ENCODE peak calls at places on chromosomes 11 and 22, in six cellular contexts. B is Karpas-422; X is ovary; U is endothelial cell of umbilical vein; G is body of pancreas; H is CD8-positive, alpha-beta T cell. P is an unnamed sample. For H3K4me1, the result is how much of the 10 kb centered on the place peaks cover.

GRCh38 chr11:8693010-8693551 is 10.5 kb downstream of the RPL27A start:
- DNase-seq in U (no peak), G (no peak), H (no peak), X (no peak), B (no peak), P (no peak)

GRCh38 chr11:128884703-128885338 is 6.3 kb upstream of the KCNJ5 start:
- DNase-seq in B (peak), X (peak), U (peak), H (peak), G (peak), P (peak)

GRCh38 chr11:69721745-69722144 is 17.9 kb upstream of the FGF19 start:
- DNase-seq in H (no peak), G (peak), B (peak), X (no peak), U (no peak), P (no peak)

GRCh38 chr11:89168396-89168795 is 9.3 kb upstream of the TYR start:
- DNase-seq in H (no peak), X (no peak), U (peak), B (no peak), G (no peak), P (no peak)

GRCh38 chr11:44335052-44335894 is 25.3 kb upstream of the ALX4 start:
- DNase-seq in U (no peak), X (no peak), H (no peak), G (no peak), B (no peak), P (no peak)

GRCh38 chr22:22148905-22149304 is 95.7 kb upstream of the VPREB1 start:
- DNase-seq in H (no peak), G (no peak), B (no peak), U (no peak), X (no peak), P (no peak)

GRCh38 chr22:30866811-30867271 is 101.7 kb downstream of the MORC2 start:
- DNase-seq in X (no peak), H (no peak), U (peak), G (no peak), B (peak), P (no peak)

GRCh38 chr22:21791635-21792625 is 56.3 kb upstream of the YPEL1 start:
- DNase-seq in B (no peak), G (no peak), H (no peak), U (no peak), X (no peak), P (no peak)

GRCh38 chr11:57422669-57423068 is 4.3 kb downstream of the SLC43A3 start:
- DNase-seq in U (no peak), G (no peak), H (no peak), B (no peak), X (no peak), P (no peak)

GRCh38 chr11:67413266-67413797 is 2.1 kb upstream of the CARNS1 start:
- DNase-seq in G (no peak), B (no peak), U (no peak), H (no peak), X (no peak), P (no peak)

GRCh38 chr11:86274999-86275398 is 27.0 kb upstream of the HIKESHI start:
- DNase-seq in B (no peak), X (no peak), H (no peak), U (no peak), G (no peak), P (no peak)

GRCh38 chr11:67289226-67289650 is at the start of gene ANKRD13D:
- DNase-seq in B (no peak), H (no peak), X (no peak), U (no peak), G (peak), P (no peak)

GRCh38 chr11:36583667-36584066 is 10.6 kb upstream of the IFTAP start:
- DNase-seq in X (no peak), B (no peak), G (no peak), H (no peak), U (no peak), P (no peak)

GRCh38 chr11:84021291-84021690 is 735.1 kb upstream of the CCDC90B start:
- DNase-seq in X (no peak), B (no peak), H (no peak), G (no peak), U (no peak), P (no peak)

GRCh38 chr22:29226246-29226981 is 20.7 kb downstream of the EMID1 start:
- DNase-seq in H (no peak), U (no peak), G (no peak), X (no peak), B (no peak), P (no peak)

GRCh38 chr11:65120831-65121230 is 1.1 kb downstream of the FAU start:
- DNase-seq in U (no peak), H (no peak), X (no peak), B (no peak), G (no peak), P (no peak)

GRCh38 chr22:22681221-22681739 is 36.9 kb downstream of the GGTLC2 start:
- DNase-seq in B (no peak), G (no peak), X (no peak), H (no peak), U (no peak), P (no peak)

GRCh38 chr11:22304337-22304961 is 33.7 kb upstream of the SLC17A6 start:
- DNase-seq in G (no peak), U (peak), H (no peak), X (no peak), B (peak), P (peak)

GRCh38 chr11:66720223-66720898 is 8.7 kb downstream of the SPTBN2 start:
- DNase-seq in X (no peak), G (peak), B (peak), H (peak), U (peak), P (no peak)

GRCh38 chr11:125344846-125345705 is 151.0 kb downstream of the FEZ1 start:
- DNase-seq in X (no peak), G (no peak), B (no peak), H (no peak), U (no peak), P (no peak)

GRCh38 chr11:116454020-116454645 is 318.7 kb downstream of the BUD13 start:
- DNase-seq in H (no peak), B (peak), X (peak), G (peak), U (peak), P (no peak)

GRCh38 chr11:103737791-103738190 is 298.6 kb upstream of the DDI1 start:
- DNase-seq in H (no peak), G (no peak), B (no peak), X (no peak), U (no peak), P (no peak)

GRCh38 chr11:124643605-124644425 is 21.2 kb downstream of the TBRG1 start:
- DNase-seq in X (no peak), B (no peak), G (no peak), H (no peak), U (peak), P (no peak)

GRCh38 chr11:88478136-88478785 is 140.7 kb upstream of the CTSC start:
- DNase-seq in B (no peak), G (no peak), U (no peak), X (no peak), H (no peak), P (no peak)

GRCh38 chr22:48653306-48653705 is 1174.4 kb downstream of the BRD1 start:
- DNase-seq in G (no peak), U (no peak), X (no peak), H (no peak), B (no peak), P (no peak)

GRCh38 chr22:46336119-46337078 is 885 bp downstream of the TRMU start:
- DNase-seq in G (peak), X (no peak), B (peak), U (peak), H (no peak), P (no peak)

GRCh38 chr11:66369073-66369894 is 2.3 kb downstream of the SLC29A2 start:
- DNase-seq in U (no peak), B (no peak), G (no peak), X (no peak), H (no peak), P (no peak)

GRCh38 chr11:4184163-4184916 is 89.7 kb downstream of the RRM1 start:
- DNase-seq in U (no peak), X (no peak), B (no peak), H (no peak), G (no peak), P (no peak)

GRCh38 chr11:2265396-2265795 is 5.0 kb downstream of the ASCL2 start:
- DNase-seq in B (peak), U (no peak), H (peak), X (no peak), G (no peak), P (no peak)

GRCh38 chr11:57566035-57566504 is 1.4 kb downstream of the UBE2L6 start:
- DNase-seq in X (peak), U (peak), H (peak), B (peak), G (peak), P (peak)

GRCh38 chr11:78038697-78039313 is 15.7 kb upstream of the KCTD14 start:
- DNase-seq in H (no peak), B (no peak), X (no peak), U (peak), G (peak), P (no peak)

GRCh38 chr11:44005956-44006355 is 41.8 kb upstream of the ACCSL start:
- DNase-seq in U (no peak), H (no peak), X (no peak), B (no peak), G (no peak), P (no peak)

GRCh38 chr11:26730711-26731460 is 9.0 kb upstream of the SLC5A12 start:
- DNase-seq in G (no peak), H (no peak), B (no peak), U (no peak), X (no peak), P (no peak)

GRCh38 chr11:1931791-1932480 is 12.4 kb downstream of the TNNT3 start:
- DNase-seq in B (no peak), X (no peak), G (no peak), H (no peak), U (no peak), P (no peak)

GRCh38 chr11:5004429-5005274 is 10.0 kb downstream of the OR51L1 start:
- DNase-seq in U (peak), B (peak), X (no peak), H (no peak), G (peak), P (no peak)

GRCh38 chr11:75924966-75925784 is 110.2 kb downstream of the UVRAG start:
- DNase-seq in B (no peak), U (peak), H (no peak), X (no peak), G (no peak), P (no peak)

GRCh38 chr11:130409618-130410388 is 18.6 kb downstream of the ADAMTS8 start:
- DNase-seq in B (no peak), H (no peak), G (no peak), X (no peak), U (no peak), P (no peak)

GRCh38 chr11:35662061-35662648 is 420 bp upstream of the TRIM44 start:
- DNase-seq in B (peak), G (peak), X (no peak), U (no peak), H (peak), P (peak)

DNA sequence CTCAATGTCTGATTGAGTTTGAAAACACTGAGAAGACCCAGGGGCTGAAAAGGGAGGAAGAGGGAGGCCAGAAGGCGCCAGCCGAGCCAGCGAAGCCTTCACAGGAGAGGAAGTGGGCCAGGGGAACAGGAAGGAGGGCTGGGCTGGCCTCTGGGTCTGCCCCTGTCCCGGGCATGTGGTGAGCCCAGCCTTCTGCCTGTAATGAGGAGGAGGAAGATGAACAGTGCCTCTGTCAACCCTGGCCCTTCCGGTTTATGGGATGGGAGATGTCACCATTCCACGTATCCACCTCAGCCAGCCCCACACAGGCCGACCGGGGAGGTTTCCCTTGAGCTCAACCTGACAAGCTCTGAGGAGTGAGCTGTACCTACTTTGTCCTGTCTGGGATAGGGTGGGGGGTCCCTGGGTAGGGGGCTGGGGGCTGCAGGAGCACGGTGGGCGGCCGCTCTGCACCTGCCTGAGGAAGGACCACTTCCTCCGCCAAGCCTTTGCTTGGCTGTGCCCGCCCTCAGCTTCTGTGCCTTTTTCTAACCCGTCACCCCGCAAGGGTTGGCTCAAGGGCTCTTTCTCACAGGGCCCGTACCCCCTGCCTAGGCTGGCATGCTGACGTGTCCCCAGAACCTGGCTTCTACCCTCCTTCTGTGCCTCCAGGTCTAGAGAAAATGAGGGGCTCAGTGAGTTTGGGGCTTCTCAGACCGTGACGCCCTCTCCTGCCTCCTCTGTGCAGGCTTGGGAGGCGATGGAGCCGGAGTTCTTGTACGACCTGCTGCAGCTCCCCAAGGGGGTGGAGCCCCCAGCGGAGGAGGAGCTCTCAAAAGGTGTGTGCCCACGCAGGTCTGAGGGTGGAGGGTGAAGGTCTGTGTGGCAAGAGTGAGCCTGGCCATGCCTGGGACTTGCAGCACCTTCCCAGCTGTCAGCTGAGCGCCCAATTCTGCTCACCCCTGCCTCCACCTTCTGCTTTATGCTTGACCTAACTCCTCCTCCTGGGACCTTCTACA is 2.2 kb downstream of the PARVG start:
- DNase-seq in X (no peak), G (peak), H (peak), B (no peak), U (no peak), P (peak)
- H3K4me3 ChIP-seq in X (no peak), G (no peak), H (peak), B (no peak), U (no peak), P (peak)

GRCh38 chr11:10591741-10592140 is 23.3 kb upstream of the LYVE1 start:
- DNase-seq in H (no peak), X (no peak), B (no peak), U (no peak), G (no peak), P (no peak)

GRCh38 chr11:10592331-10592730 is 23.9 kb upstream of the LYVE1 start:
- DNase-seq in U (peak), G (no peak), B (no peak), X (no peak), H (no peak), P (no peak)

GRCh38 chr11:10590516-10590915 is 22.1 kb upstream of the LYVE1 start:
- DNase-seq in X (no peak), G (no peak), U (no peak), H (no peak), B (no peak), P (no peak)

GRCh38 chr11:10597877-10598341 is 29.4 kb upstream of the LYVE1 start:
- DNase-seq in X (no peak), H (no peak), B (no peak), G (peak), U (no peak), P (no peak)

DNA sequence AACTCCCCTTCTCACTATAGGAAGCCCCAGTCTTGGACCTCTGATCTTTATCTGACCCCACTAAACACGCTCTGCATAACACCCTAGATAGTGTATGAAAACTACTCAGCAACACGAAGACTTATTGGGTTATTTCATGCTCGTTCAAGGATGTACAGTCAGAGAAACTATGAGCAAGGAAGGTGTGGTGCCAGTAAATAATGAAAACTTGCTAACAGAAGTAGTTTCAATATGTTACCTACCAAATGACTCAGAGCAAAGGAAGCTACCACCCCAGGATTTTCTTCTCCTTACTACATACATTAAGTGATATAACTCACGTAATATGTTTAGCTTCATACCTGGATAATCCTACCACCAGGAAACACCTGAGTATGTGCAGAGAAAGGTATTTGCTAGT is 25.9 kb upstream of the LYVE1 start:
- DNase-seq in B (no peak), X (no peak), U (no peak), H (no peak), G (no peak), P (no peak)
- H3K27ac ChIP-seq in B (no peak), X (no peak), U (no peak), H (no peak), G (no peak), P (no peak)

DNA sequence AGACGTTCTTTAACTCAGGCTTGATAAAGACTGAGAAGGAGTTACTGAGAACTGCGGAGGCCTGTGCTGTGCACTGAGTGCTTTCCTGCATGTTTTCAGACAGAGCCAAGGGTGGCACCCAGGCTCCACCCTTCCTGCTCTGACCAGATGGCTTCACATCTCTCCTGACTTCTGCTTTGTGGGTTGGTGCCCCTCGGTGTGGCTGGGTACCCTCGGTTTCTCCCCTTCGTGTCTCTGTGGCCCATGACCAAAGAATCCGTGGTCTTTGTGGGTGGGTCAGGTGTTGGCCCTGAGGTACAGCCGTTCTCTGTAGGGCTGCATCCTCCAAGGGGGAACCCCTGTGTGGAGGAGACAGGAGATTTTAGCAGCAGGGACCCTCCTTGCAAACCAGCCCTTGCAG is 34.3 kb downstream of the GRIK4 start:
- DNase-seq in H (no peak), U (no peak), B (no peak), X (no peak), G (no peak), P (no peak)
- H3K4me1 ChIP-seq in H (under half), U (under half), B (under half), X (under half), G (under half), P (under half)

DNA sequence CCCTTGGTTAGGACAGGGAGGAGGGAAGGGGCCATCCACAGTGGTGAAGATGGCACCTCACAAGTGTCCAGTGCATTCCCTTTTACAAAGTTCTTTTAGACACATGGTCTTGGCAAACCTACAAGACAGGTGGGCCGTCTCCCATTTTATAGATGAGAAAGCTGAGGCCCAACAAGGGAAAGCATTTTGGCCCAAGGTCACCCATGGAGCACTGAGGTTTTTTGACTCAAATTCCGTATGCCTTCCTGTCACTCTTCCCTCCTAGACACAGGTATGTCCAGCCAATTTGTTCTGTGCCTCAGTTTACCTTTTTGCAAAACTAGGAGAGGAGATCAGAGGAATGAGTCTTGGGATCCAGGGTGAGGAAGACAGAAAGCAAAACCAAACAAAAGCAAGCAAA is 1.2 kb downstream of the C1QTNF4 start:
- DNase-seq in B (no peak), H (no peak), X (no peak), U (no peak), G (no peak), P (no peak)
- H3K4me3 ChIP-seq in B (no peak), H (no peak), X (no peak), U (no peak), G (no peak), P (no peak)

GRCh38 chr22:50305393-50305657 is 2.1 kb downstream of the PLXNB2 start:
- DNase-seq in G (no peak), U (no peak), B (no peak), X (no peak), H (no peak), P (no peak)

GRCh38 chr22:50303515-50303847 is 4.0 kb downstream of the PLXNB2 start:
- DNase-seq in B (no peak), X (no peak), H (no peak), G (no peak), U (no peak), P (no peak)

GRCh38 chr22:50303848-50304527 is 3.5 kb downstream of the PLXNB2 start:
- DNase-seq in X (no peak), H (no peak), U (no peak), B (peak), G (peak), P (no peak)

GRCh38 chr22:50305658-50306566 is 1.5 kb downstream of the PLXNB2 start:
- DNase-seq in X (peak), B (no peak), U (peak), H (no peak), G (peak), P (no peak)

DNA sequence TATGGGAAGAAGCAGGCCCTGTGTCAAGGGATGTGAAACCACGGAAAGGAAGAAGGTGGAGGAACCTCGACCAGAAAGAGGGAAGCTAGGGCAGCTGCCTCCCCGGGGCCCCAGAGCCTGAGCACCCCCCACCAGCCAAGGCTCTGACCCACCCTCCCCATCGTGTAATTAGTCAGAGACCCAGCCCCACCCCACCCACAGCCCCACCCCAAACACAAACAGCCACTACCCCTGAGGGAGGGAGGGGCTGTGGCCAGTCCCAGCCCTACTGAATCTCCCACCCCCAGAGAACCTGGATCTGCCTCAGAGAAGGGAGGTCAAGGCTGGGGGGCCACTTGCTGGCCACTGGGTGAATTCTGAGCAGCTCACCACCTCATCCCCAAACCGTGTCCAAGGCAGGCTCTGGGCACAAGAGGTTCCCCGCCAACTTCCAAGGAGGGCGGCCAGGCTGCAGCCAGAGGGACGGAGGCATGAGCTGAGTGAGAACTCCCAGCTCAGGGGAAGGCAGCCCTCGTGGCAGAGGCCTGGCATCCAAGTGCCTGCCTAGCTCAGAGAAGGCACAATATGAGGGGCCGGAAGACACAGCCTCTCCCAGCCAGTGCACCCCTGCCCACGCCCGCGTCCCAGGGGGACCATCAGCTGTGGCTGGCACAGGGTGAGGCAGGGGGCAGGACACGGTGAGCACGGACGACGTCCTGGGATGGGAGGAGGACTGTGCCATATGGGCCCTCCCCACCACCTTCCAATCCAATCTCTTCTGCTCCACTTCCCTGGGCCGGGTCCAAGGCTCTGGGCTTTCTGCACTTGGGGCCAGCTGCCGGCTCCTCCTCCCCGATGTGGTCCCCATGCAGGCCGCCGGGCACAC is 2.7 kb downstream of the PLXNB2 start:
- DNase-seq in U (no peak), G (peak), B (no peak), H (no peak), X (no peak), P (no peak)
- H3K27ac ChIP-seq in U (peak), G (peak), B (no peak), H (no peak), X (peak), P (no peak)

GRCh38 chr11:74072286-74072685 is 63.4 kb upstream of the UCP3 start:
- DNase-seq in U (no peak), G (no peak), B (no peak), H (no peak), X (no peak), P (no peak)
- H3K4me1 ChIP-seq in U (under half), G (under half), B (under half), H (under half), X (under half), P (under half)